ENCODE peak calls at places on chromosomes 6 and 20, in ten cellular contexts. L is GM12865; D is NB4; E is fibroblast of the aortic adventitia; B is cardiac muscle cell; M is esophagus squamous epithelium; Z is CD8-positive, alpha-beta memory T cell; R is spleen; S is endodermal cell; F is left lung. N is an unnamed sample.

GRCh38 chr6:76592561-76592960 is 520.1 kb upstream of the IMPG1 start:
- DNase-seq in S (no peak), Z (no peak), D (no peak), B (no peak), M (no peak), F (no peak), L (no peak), E (no peak), R (no peak), N (no peak)

GRCh38 chr20:20466341-20466879 is 98.5 kb downstream of the INSM1 start:
- DNase-seq in R (no peak), F (no peak), Z (no peak), L (peak; percentile 91), B (no peak), M (no peak), S (no peak), E (peak; percentile 92), D (peak; percentile 96), N (peak; percentile 9)

GRCh38 chr20:34045930-34046329 is 52.2 kb downstream of the RALY start:
- DNase-seq in F (no peak), E (no peak), Z (no peak), L (no peak), R (no peak), S (peak; percentile 74), B (no peak), M (no peak), D (no peak), N (no peak)

GRCh38 chr6:15246217-15247211 is 645 bp downstream of the JARID2 start:
- DNase-seq in D (peak; percentile 64), Z (peak; percentile 10), L (no peak), E (peak; percentile 47), R (peak; percentile 25), M (no peak), B (no peak), S (no peak), F (no peak), N (no peak)

GRCh38 chr6:16374796-16375195 is 136.4 kb downstream of the GMPR start:
- DNase-seq in R (no peak), M (no peak), D (peak; percentile 26), Z (no peak), E (no peak), L (peak; percentile 48), S (no peak), F (no peak), B (no peak), N (no peak)

GRCh38 chr6:140921366-140922226 is 1211.1 kb upstream of the GJE1 start:
- DNase-seq in D (peak; percentile 75), S (peak; percentile 55), B (peak; percentile 68), M (no peak), F (no peak), E (peak; percentile 87), L (peak; percentile 64), R (no peak), Z (no peak), N (peak; percentile 41)

GRCh38 chr6:101544286-101544685 is 150.8 kb downstream of the GRIK2 start:
- DNase-seq in Z (no peak), R (no peak), M (no peak), E (no peak), B (no peak), F (no peak), S (no peak), L (no peak), D (no peak), N (no peak)

GRCh38 chr20:22268675-22269074 is 315.7 kb downstream of the FOXA2 start:
- DNase-seq in D (no peak), L (no peak), F (no peak), R (no peak), Z (no peak), E (no peak), S (no peak), M (no peak), B (no peak), N (no peak)

GRCh38 chr20:53238121-53238660 is 266.0 kb downstream of the TSHZ2 start:
- DNase-seq in F (no peak), Z (no peak), R (no peak), L (no peak), D (no peak), B (no peak), S (no peak), M (no peak), E (no peak), N (no peak)

GRCh38 chr6:39056191-39056590 is 7.6 kb downstream of the GLP1R start:
- DNase-seq in E (no peak), F (no peak), D (no peak), M (no peak), B (no peak), Z (no peak), R (peak; percentile 48), S (no peak), L (no peak), N (no peak)

GRCh38 chr6:27279513-27280063 is 32.1 kb downstream of the PRSS16 start:
- DNase-seq in S (peak; percentile 84), D (no peak), M (no peak), Z (no peak), F (no peak), E (no peak), B (no peak), L (no peak), R (no peak), N (no peak)

GRCh38 chr20:45406260-45407066 is 1.6 kb upstream of the DBNDD2 start:
- DNase-seq in Z (peak; percentile 42), R (peak; percentile 85), F (peak; percentile 76), E (peak; percentile 31), M (no peak), B (peak; percentile 72), S (peak; percentile 88), D (peak; percentile 82), L (no peak), N (no peak)

GRCh38 chr6:2791124-2792050 is 26.2 kb downstream of the WRNIP1 start:
- DNase-seq in B (peak; percentile 79), L (peak; percentile 75), F (peak; percentile 73), R (no peak), S (peak; percentile 87), Z (peak; percentile 17), M (no peak), D (peak; percentile 85), E (peak; percentile 90), N (peak; percentile 43)

GRCh38 chr6:150417899-150418824 is 49.4 kb downstream of the IYD start:
- DNase-seq in F (no peak), Z (peak; percentile 6), D (peak; percentile 67), L (peak; percentile 70), R (no peak), M (no peak), S (no peak), E (peak; percentile 94), B (peak; percentile 80), N (peak; percentile 72)
- H3K4me3 ChIP-seq in F (peak overlapping the region; percentile 23), Z (peak overlapping the region; percentile 53), D (no peak overlapping the region), L (no peak overlapping the region), R (peak overlapping the region; percentile 27), M (peak overlapping the region; percentile 39), S (no peak overlapping the region), E (peak overlapping the region; percentile 57), B (no peak overlapping the region), N (peak overlapping the region; percentile 33)

GRCh38 chr6:30877419-30878262 is 6.7 kb upstream of the DDR1 start:
- DNase-seq in E (peak; percentile 94), F (peak; percentile 88), R (peak; percentile 93), D (peak; percentile 80), L (peak; percentile 87), Z (peak; percentile 65), M (peak; percentile 39), B (peak; percentile 91), S (peak; percentile 95), N (peak; percentile 34)
- H3K4me3 ChIP-seq in E (peak overlapping the region; percentile 49), F (peak overlapping the region; percentile 23), R (peak overlapping the region; percentile 20), D (no peak overlapping the region), L (peak overlapping the region; percentile 47), Z (peak overlapping the region; percentile 46), M (peak overlapping the region; percentile 33), B (no peak overlapping the region), S (no peak overlapping the region), N (peak overlapping the region; percentile 12)

GRCh38 chr6:7389451-7390217 is at the start of the genes CAGE1 and RIOK1:
- DNase-seq in B (peak; percentile 97), S (peak; percentile 98), D (peak; percentile 99), R (peak; percentile 98), M (peak; percentile 84), L (peak; percentile 98), F (peak; percentile 96), E (peak; percentile 90), Z (peak; percentile 91), N (peak; percentile 70)

GRCh38 chr6:7392402-7392801 is 2.8 kb downstream of the RIOK1 start:
- DNase-seq in R (no peak), B (no peak), F (no peak), L (no peak), D (peak; percentile 18), M (no peak), E (no peak), S (no peak), Z (no peak), N (no peak)

GRCh38 chr6:7390218-7390878 is 740 bp downstream of the RIOK1 start:
- DNase-seq in S (no peak), D (no peak), F (no peak), R (no peak), Z (no peak), L (no peak), E (no peak), B (no peak), M (no peak), N (no peak)

GRCh38 chr6:7389162-7389450 is 436 bp downstream of the CAGE1 start:
- DNase-seq in D (no peak), B (peak; percentile 90), Z (no peak), E (peak; percentile 59), F (no peak), R (no peak), L (no peak), S (no peak), M (no peak), N (no peak)

GRCh38 chr6:7391244-7391643 is 1.6 kb downstream of the RIOK1 start:
- DNase-seq in Z (no peak), F (no peak), R (no peak), M (no peak), S (no peak), B (no peak), L (no peak), E (no peak), D (peak; percentile 31), N (no peak)
- H3K4me3 ChIP-seq in Z (no peak overlapping the region), F (peak overlapping the region; percentile 83), R (no peak overlapping the region), M (no peak overlapping the region), S (peak overlapping the region; percentile 89), B (no peak overlapping the region), L (peak overlapping the region; percentile 91), E (peak overlapping the region; percentile 2), D (peak overlapping the region; percentile 82), N (no peak overlapping the region)

GRCh38 chr6:10417681-10418104 is 2.8 kb upstream of the TFAP2A start:
- DNase-seq in R (no peak), Z (no peak), M (no peak), E (no peak), S (peak; percentile 83), B (no peak), L (no peak), D (peak; percentile 44), F (no peak), N (no peak)

GRCh38 chr6:10418361-10418861 is 3.5 kb upstream of the TFAP2A start:
- DNase-seq in L (peak; percentile 42), D (peak; percentile 91), B (no peak), Z (no peak), F (no peak), E (no peak), S (peak; percentile 66), M (no peak), R (no peak), N (no peak)

GRCh38 chr6:10416516-10416862 is 1.6 kb upstream of the TFAP2A start:
- DNase-seq in L (no peak), S (no peak), E (no peak), F (no peak), M (no peak), R (no peak), B (no peak), Z (no peak), D (no peak), N (no peak)

GRCh38 chr6:10415593-10416480 is 963 bp upstream of the TFAP2A start:
- DNase-seq in Z (no peak), M (no peak), S (no peak), E (no peak), D (no peak), L (no peak), F (no peak), B (no peak), R (no peak), N (no peak)

GRCh38 chr6:10416863-10417641 is 2.2 kb upstream of the TFAP2A start:
- DNase-seq in E (no peak), M (no peak), Z (no peak), F (no peak), R (no peak), B (no peak), D (no peak), S (peak; percentile 96), L (peak; percentile 39), N (no peak)
- H3K4me3 ChIP-seq in E (no peak overlapping the region), M (peak overlapping the region; percentile 73), Z (no peak overlapping the region), F (peak overlapping the region; percentile 22), R (peak overlapping the region; percentile 23), B (peak overlapping the region; percentile 9), D (no peak overlapping the region), S (peak overlapping the region; percentile 40), L (peak overlapping the region; percentile 50), N (no peak overlapping the region)

N was measured in BJ.